ENCODE peak calls at places on chromosomes 1 and 21, in eight cellular contexts. C is CD8-positive, alpha-beta memory T cell; R is GM23248; L is A673; E is sigmoid colon; B is uterus; U is MM.1S; I is body of pancreas. X is an unnamed sample. For H3K9me3, the result is how much of the 10 kb centered on the place peaks cover.

GRCh38 chr1:21651214-21652042 is 17.7 kb downstream of the RAP1GAP start:
- DNase-seq in C (peak), U (no peak), E (no peak), L (peak), I (peak), B (peak), R (peak), X (no peak)

GRCh38 chr1:192994141-192994540 is 65.0 kb downstream of the UCHL5 start:
- DNase-seq in L (no peak), I (no peak), C (no peak), B (no peak), U (no peak), E (no peak), R (no peak), X (no peak)

GRCh38 chr1:29280780-29281131 is 44.4 kb downstream of the PTPRU start:
- DNase-seq in E (no peak), C (no peak), L (no peak), B (no peak), I (no peak), R (peak), U (no peak), X (no peak)

GRCh38 chr1:63635681-63636080 is 42.5 kb downstream of the PGM1 start:
- DNase-seq in C (no peak), B (no peak), L (no peak), I (no peak), E (no peak), R (peak), U (no peak), X (no peak)

GRCh38 chr1:99685516-99686180 is 39.7 kb downstream of the PALMD start:
- DNase-seq in E (peak), L (peak), R (peak), U (peak), B (peak), I (peak), C (peak), X (peak)

GRCh38 chr1:31227891-31228290 is 11.8 kb downstream of the NKAIN1 start:
- DNase-seq in I (no peak), E (no peak), R (no peak), C (no peak), B (no peak), U (no peak), L (peak), X (no peak)

GRCh38 chr1:89453123-89453972 is 71.3 kb upstream of the LRRC8B start:
- DNase-seq in L (no peak), I (no peak), E (no peak), R (no peak), U (no peak), B (no peak), C (no peak), X (no peak)

GRCh38 chr1:94093996-94094395 is 27.0 kb downstream of the ABCA4 start:
- DNase-seq in E (peak), U (no peak), L (no peak), R (peak), I (no peak), C (no peak), B (no peak), X (no peak)

GRCh38 chr1:232110281-232111090 is 483.9 kb downstream of the DISC1 start:
- DNase-seq in R (peak), U (no peak), E (no peak), I (no peak), B (no peak), C (no peak), L (no peak), X (no peak)

GRCh38 chr1:77143529-77144121 is 75.6 kb downstream of the PIGK start:
- DNase-seq in C (peak), E (no peak), U (no peak), R (peak), L (peak), I (no peak), B (no peak), X (no peak)

GRCh38 chr1:27004471-27005165 is 8.0 kb downstream of the TENT5B start:
- DNase-seq in R (no peak), E (peak), B (peak), L (no peak), U (no peak), C (no peak), I (no peak), X (no peak)

GRCh38 chr1:14292533-14292932 is 306.0 kb upstream of the KAZN start:
- DNase-seq in R (no peak), I (no peak), U (no peak), B (no peak), L (no peak), C (no peak), E (no peak), X (no peak)

GRCh38 chr1:52182874-52183400 is 41.0 kb downstream of the ZFYVE9 start:
- DNase-seq in L (no peak), I (no peak), U (no peak), E (no peak), C (no peak), R (no peak), B (no peak), X (no peak)

GRCh38 chr1:52179073-52179472 is 37.2 kb downstream of the ZFYVE9 start:
- DNase-seq in R (no peak), B (no peak), L (no peak), I (no peak), C (no peak), E (no peak), U (no peak), X (no peak)

GRCh38 chr1:52180176-52180575 is 38.3 kb downstream of the ZFYVE9 start:
- DNase-seq in U (no peak), L (no peak), B (no peak), I (no peak), R (no peak), E (no peak), C (no peak), X (no peak)
- H3K9me3 ChIP-seq in U (under half), L (under half), B (under half), I (under half), R (under half), E (under half), C (under half), X (under half)

DNA sequence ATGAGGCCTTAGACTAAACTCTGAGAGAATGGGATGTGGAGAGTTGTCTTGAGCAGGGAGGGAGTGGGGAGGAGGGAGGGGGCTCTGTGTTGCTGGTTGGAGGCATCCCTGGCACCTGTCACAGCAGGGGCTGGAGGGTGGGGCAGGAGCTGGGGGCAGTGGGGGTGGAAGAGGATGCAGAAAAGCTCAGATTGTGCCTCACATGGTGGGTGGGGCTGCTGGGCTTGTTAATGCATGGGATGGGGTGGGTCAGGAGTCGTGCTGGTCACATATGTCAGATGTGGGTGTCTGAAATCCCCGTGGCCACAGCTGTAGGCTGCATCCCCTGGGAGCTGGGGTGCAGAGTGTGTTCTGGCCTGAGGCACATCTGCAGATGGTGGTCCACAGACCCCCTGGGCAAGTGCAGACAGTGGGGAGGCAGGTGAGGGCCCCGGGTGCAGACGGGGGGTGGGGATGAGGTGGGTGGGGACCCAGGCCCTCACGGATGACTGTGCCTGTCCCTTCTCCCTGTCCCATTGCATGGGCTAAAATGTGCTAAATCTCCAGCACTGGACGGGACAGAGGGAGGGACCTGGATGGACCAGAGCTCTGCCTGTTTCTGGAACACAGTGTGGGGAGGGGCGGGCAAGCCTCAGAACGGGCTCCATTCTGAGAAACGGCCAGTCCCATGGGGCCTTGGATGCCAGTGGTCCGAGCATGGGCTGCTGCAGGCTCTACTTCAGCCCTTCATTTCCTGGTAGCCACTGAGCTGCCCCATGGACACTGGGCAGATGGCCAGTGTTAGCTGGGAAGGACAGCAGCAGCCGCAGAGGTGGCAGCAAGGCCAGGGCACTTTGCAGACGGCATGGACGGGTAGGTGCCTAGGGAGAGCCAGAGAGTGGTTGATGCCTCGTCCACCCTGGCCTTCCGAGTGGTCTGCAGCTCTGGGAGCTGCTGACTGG is 88.1 kb upstream of the COL6A1 start:
- DNase-seq in R (no peak), C (no peak), I (no peak), E (no peak), U (no peak), L (no peak), B (no peak), X (no peak)
- H3K27ac ChIP-seq in R (no peak), C (no peak), I (no peak), E (peak), U (no peak), L (no peak), B (no peak), X (no peak)

GRCh38 chr1:239189998-239190512 is 196.3 kb upstream of the CHRM3 start:
- DNase-seq in U (no peak), C (no peak), I (no peak), E (no peak), L (no peak), R (no peak), B (no peak), X (no peak)
- H3K9me3 ChIP-seq in U (under half), C (under half), I (under half), E (under half), L (under half), R (under half), B (under half), X (under half)

GRCh38 chr1:154998818-154999650 is 3.6 kb upstream of the ZBTB7B start:
- DNase-seq in I (peak), C (peak), L (peak), B (peak), U (peak), R (peak), E (peak), X (no peak)
- H3K27ac ChIP-seq in I (peak), C (peak), L (peak), B (peak), U (peak), R (no peak), E (peak), X (no peak)

DNA sequence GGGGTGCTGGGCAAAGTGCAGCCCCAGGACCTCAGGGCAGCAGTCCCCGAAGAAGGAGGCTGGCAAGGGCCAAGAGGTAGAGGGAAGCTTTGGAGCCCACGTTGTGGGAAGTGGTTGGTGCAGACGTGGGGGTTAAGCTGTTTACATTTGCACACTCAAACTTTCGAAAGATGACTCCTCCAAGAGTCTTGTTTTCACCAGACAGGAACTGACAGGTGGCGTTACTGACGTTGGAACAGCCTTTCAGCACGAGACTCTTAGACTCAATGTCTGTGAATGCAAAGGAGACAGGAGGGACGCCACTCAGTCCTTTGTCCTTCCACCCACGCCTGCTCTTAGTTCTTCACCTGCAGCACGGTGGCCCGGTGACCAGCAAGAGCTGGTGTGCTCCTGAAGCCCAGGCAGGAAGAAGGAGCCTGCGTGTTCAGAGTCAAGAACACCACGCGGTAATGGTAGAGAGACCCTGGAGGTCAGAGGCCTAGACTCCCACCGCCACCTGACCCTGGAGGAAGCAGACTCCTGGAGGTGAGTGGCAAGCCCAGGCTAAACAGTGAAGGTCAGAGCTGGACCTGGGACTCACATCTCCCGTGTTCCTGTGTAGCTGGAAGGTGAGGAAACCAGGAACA is 15.9 kb downstream of the LYPD8 start:
- DNase-seq in C (no peak), E (no peak), U (peak), I (no peak), R (no peak), L (no peak), B (no peak), X (no peak)
- H3K9me3 ChIP-seq in C (under half), E (under half), U (under half), I (under half), R (under half), L (under half), B (under half), X (under half)

GRCh38 chr1:12614402-12615165 is 3.4 kb downstream of the DHRS3 start:
- DNase-seq in B (no peak), U (no peak), C (no peak), R (no peak), E (no peak), L (no peak), I (no peak), X (no peak)
- H3K27ac ChIP-seq in B (peak), U (no peak), C (no peak), R (peak), E (peak), L (no peak), I (peak), X (peak)

DNA sequence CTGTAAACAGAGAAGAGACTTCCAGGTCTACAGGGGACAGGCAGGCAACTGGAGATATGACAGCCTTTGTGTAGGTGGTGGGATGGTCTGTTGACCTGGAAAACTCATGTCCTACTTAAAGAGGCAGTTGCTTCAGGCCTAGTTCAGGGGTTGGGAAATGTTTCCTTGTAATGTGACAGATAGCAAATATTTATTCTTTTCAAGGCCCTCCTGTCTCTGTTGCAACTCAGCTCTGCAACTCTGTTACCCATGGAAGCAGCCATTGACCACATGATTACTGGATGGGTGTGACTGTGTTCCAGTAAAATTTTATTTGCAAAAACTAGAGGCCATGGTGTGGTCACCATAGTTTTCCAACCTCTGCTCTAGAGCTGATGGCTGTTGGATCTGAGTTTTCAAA is 341.9 kb downstream of the PTBP2 start:
- DNase-seq in I (no peak), R (no peak), B (no peak), C (no peak), L (no peak), U (no peak), E (no peak), X (no peak)
- H3K9me3 ChIP-seq in I (under half), R (under half), B (under half), C (under half), L (under half), U (under half), E (under half), X (under half)

GRCh38 chr1:166884971-166885370 is 8.9 kb upstream of the TADA1 start:
- DNase-seq in U (peak), L (no peak), B (no peak), C (no peak), I (no peak), E (no peak), R (no peak), X (no peak)

GRCh38 chr1:166888710-166889109 is 12.6 kb upstream of the TADA1 start:
- DNase-seq in B (no peak), E (no peak), C (no peak), L (no peak), U (no peak), R (no peak), I (no peak), X (no peak)

GRCh38 chr1:166882893-166883292 is 6.8 kb upstream of the TADA1 start:
- DNase-seq in L (no peak), E (no peak), R (peak), B (no peak), C (no peak), U (no peak), I (no peak), X (no peak)

DNA sequence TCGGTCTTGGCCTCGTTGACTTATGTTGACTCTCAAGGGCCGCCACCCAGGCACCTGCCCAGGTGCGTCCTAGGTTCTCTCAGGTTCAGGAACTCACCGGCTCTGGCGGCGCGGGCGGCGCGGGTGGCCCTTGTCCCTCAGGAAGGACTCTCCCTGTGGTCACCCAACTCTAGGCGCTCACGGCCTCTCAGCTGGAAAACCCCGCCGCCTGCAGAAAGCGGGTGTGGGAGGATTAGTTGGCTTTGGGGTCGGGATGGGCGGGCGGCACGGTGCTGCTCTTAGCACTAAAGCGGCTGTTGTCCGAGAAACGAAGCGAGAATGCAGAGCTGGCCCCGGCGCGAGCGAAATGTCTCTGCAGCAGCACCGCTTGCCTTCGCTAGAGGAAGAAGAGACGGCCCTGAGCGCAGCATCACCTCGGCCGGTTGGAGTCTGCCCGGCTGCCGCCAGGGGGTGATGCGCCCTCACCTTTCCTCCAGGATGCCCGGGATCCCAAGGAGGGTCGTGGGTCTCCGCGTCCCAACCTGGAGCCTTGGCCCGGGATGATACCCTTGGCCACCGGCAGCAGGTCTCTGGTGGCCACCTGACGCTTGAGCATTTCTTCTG is 8.1 kb upstream of the TADA1 start:
- DNase-seq in B (peak), L (no peak), C (peak), U (no peak), I (peak), R (peak), E (peak), X (peak)
- H3K27ac ChIP-seq in B (no peak), L (no peak), C (no peak), U (no peak), I (no peak), R (no peak), E (no peak), X (no peak)

GRCh38 chr1:125080077-125080476 is 3895.3 kb downstream of the SRGAP2C start:
- DNase-seq in C (no peak), I (no peak), U (no peak), B (no peak), E (no peak), L (no peak), R (no peak), X (no peak)
- H3K9me3 ChIP-seq in C (under half), I (under half), U (under half), B (under half), E (under half), L (half or more), R (under half), X (under half)